ENCODE peak calls at places on chromosomes 2 and 18, in six cellular contexts. One of them, this sample, is unnamed.

GRCh38 chr2:118490323-118490722 is 357.1 kb downstream of the EN1 start:
- DNase-seq in EL: no peak
- DNase-seq in neural crest cell: no peak
- DNase-seq in NCI-H1436: no peak
- DNase-seq in T-helper 2 cell: no peak
- DNase-seq in H54: no peak
- DNase-seq in this sample: no peak

GRCh38 chr2:241188386-241189092 is at the start of gene ANO7:
- DNase-seq in EL: no peak
- DNase-seq in NCI-H1436: peak
- DNase-seq in T-helper 2 cell: no peak
- DNase-seq in H54: no peak
- DNase-seq in neural crest cell: no peak
- DNase-seq in this sample: no peak

GRCh38 chr2:43293744-43294695 is 67.6 kb upstream of the ZFP36L2 start:
- DNase-seq in T-helper 2 cell: peak
- DNase-seq in NCI-H1436: no peak
- DNase-seq in neural crest cell: no peak
- DNase-seq in EL: peak
- DNase-seq in H54: peak
- DNase-seq in this sample: no peak

GRCh38 chr2:54839526-54840255 is 116.2 kb downstream of the EML6 start:
- DNase-seq in NCI-H1436: no peak
- DNase-seq in neural crest cell: no peak
- DNase-seq in H54: no peak
- DNase-seq in T-helper 2 cell: no peak
- DNase-seq in EL: no peak
- DNase-seq in this sample: no peak

GRCh38 chr18:7760967-7761946 is 194.1 kb downstream of the PTPRM start:
- DNase-seq in EL: no peak
- DNase-seq in H54: no peak
- DNase-seq in T-helper 2 cell: no peak
- DNase-seq in NCI-H1436: no peak
- DNase-seq in neural crest cell: no peak
- DNase-seq in this sample: no peak

GRCh38 chr2:234839285-234839684 is 112.5 kb upstream of the SH3BP4 start:
- DNase-seq in T-helper 2 cell: no peak
- DNase-seq in neural crest cell: no peak
- DNase-seq in NCI-H1436: no peak
- DNase-seq in EL: no peak
- DNase-seq in H54: no peak
- DNase-seq in this sample: no peak

GRCh38 chr2:202589582-202589949 is 45.2 kb upstream of the FAM117B start:
- DNase-seq in H54: no peak
- DNase-seq in NCI-H1436: no peak
- DNase-seq in neural crest cell: no peak
- DNase-seq in EL: no peak
- DNase-seq in T-helper 2 cell: no peak
- DNase-seq in this sample: no peak

GRCh38 chr2:68715353-68716041 is 19.1 kb upstream of the ARHGAP25 start:
- DNase-seq in T-helper 2 cell: peak
- DNase-seq in EL: peak
- DNase-seq in NCI-H1436: peak
- DNase-seq in neural crest cell: peak
- DNase-seq in H54: peak
- DNase-seq in this sample: no peak

GRCh38 chr18:78780719-78781600 is 198.7 kb upstream of the SALL3 start:
- DNase-seq in EL: no peak
- DNase-seq in neural crest cell: no peak
- DNase-seq in H54: no peak
- DNase-seq in T-helper 2 cell: no peak
- DNase-seq in NCI-H1436: no peak
- DNase-seq in this sample: no peak

GRCh38 chr2:174492963-174493431 is 6.2 kb upstream of the GPR155 start:
- DNase-seq in NCI-H1436: no peak
- DNase-seq in T-helper 2 cell: peak
- DNase-seq in EL: no peak
- DNase-seq in neural crest cell: no peak
- DNase-seq in H54: no peak
- DNase-seq in this sample: no peak

GRCh38 chr18:67428148-67428547 is 88.4 kb downstream of the DSEL start:
- DNase-seq in EL: peak
- DNase-seq in T-helper 2 cell: no peak
- DNase-seq in neural crest cell: no peak
- DNase-seq in H54: no peak
- DNase-seq in NCI-H1436: no peak
- DNase-seq in this sample: no peak

GRCh38 chr2:19688059-19688458 is 213.7 kb downstream of the TTC32 start:
- DNase-seq in neural crest cell: no peak
- DNase-seq in NCI-H1436: no peak
- DNase-seq in H54: no peak
- DNase-seq in T-helper 2 cell: no peak
- DNase-seq in EL: no peak
- DNase-seq in this sample: no peak

GRCh38 chr2:207673431-207673830 is 38.0 kb upstream of the CCNYL1 start:
- DNase-seq in EL: no peak
- DNase-seq in NCI-H1436: no peak
- DNase-seq in T-helper 2 cell: no peak
- DNase-seq in neural crest cell: no peak
- DNase-seq in H54: no peak
- DNase-seq in this sample: no peak

GRCh38 chr2:1744446-1745170 is at the start of gene PXDN:
- DNase-seq in H54: no peak
- DNase-seq in T-helper 2 cell: no peak
- DNase-seq in EL: peak
- DNase-seq in NCI-H1436: peak
- DNase-seq in neural crest cell: peak
- DNase-seq in this sample: no peak

GRCh38 chr2:108927936-108928659 is 60.9 kb downstream of the EDAR start:
- DNase-seq in H54: peak
- DNase-seq in EL: peak
- DNase-seq in T-helper 2 cell: peak
- DNase-seq in NCI-H1436: peak
- DNase-seq in neural crest cell: peak
- DNase-seq in this sample: no peak

GRCh38 chr2:25454824-25455611 is 113.3 kb upstream of the DNMT3A start:
- DNase-seq in H54: no peak
- DNase-seq in EL: no peak
- DNase-seq in T-helper 2 cell: no peak
- DNase-seq in NCI-H1436: no peak
- DNase-seq in neural crest cell: no peak
- DNase-seq in this sample: no peak

GRCh38 chr2:65388051-65388531 is 44.3 kb downstream of the SPRED2 start:
- DNase-seq in EL: no peak
- DNase-seq in T-helper 2 cell: no peak
- DNase-seq in neural crest cell: no peak
- DNase-seq in NCI-H1436: no peak
- DNase-seq in H54: no peak
- DNase-seq in this sample: no peak

GRCh38 chr2:163732718-163733117 is 3.1 kb downstream of the FIGN start:
- DNase-seq in EL: no peak
- DNase-seq in H54: no peak
- DNase-seq in T-helper 2 cell: no peak
- DNase-seq in NCI-H1436: no peak
- DNase-seq in neural crest cell: no peak
- DNase-seq in this sample: no peak

GRCh38 chr2:105494683-105495425 is 96.0 kb upstream of the FHL2 start:
- DNase-seq in H54: no peak
- DNase-seq in EL: no peak
- DNase-seq in neural crest cell: no peak
- DNase-seq in T-helper 2 cell: no peak
- DNase-seq in NCI-H1436: no peak
- DNase-seq in this sample: no peak

GRCh38 chr18:36786686-36787085 is 42.1 kb downstream of the TPGS2 start:
- DNase-seq in neural crest cell: no peak
- DNase-seq in NCI-H1436: no peak
- DNase-seq in EL: peak
- DNase-seq in T-helper 2 cell: no peak
- DNase-seq in H54: no peak
- DNase-seq in this sample: no peak

GRCh38 chr2:172179045-172179742 is 76.5 kb upstream of the DLX2 start:
- DNase-seq in H54: peak
- DNase-seq in neural crest cell: no peak
- DNase-seq in NCI-H1436: no peak
- DNase-seq in EL: peak
- DNase-seq in T-helper 2 cell: peak
- DNase-seq in this sample: no peak

GRCh38 chr2:219125886-219126270 is 34.7 kb downstream of the NHEJ1 start:
- DNase-seq in NCI-H1436: no peak
- DNase-seq in T-helper 2 cell: no peak
- DNase-seq in EL: peak
- DNase-seq in neural crest cell: no peak
- DNase-seq in H54: no peak
- DNase-seq in this sample: no peak

GRCh38 chr18:24538421-24539264 is 78.2 kb downstream of the HRH4 start:
- DNase-seq in neural crest cell: no peak
- DNase-seq in NCI-H1436: no peak
- DNase-seq in T-helper 2 cell: no peak
- DNase-seq in H54: no peak
- DNase-seq in EL: no peak
- DNase-seq in this sample: no peak

GRCh38 chr18:58222439-58223125 is 178.6 kb downstream of the NEDD4L start:
- DNase-seq in NCI-H1436: no peak
- DNase-seq in EL: peak
- DNase-seq in T-helper 2 cell: no peak
- DNase-seq in neural crest cell: no peak
- DNase-seq in H54: no peak
- DNase-seq in this sample: no peak

GRCh38 chr2:85741811-85742507 is 11.8 kb upstream of the ATOH8 start:
- DNase-seq in NCI-H1436: no peak
- DNase-seq in T-helper 2 cell: no peak
- DNase-seq in H54: no peak
- DNase-seq in EL: peak
- DNase-seq in neural crest cell: peak
- DNase-seq in this sample: no peak